ENCODE peak calls at places on chromosomes 5 and 9, in ten cellular contexts. L is CD4-positive, alpha-beta T cell; G is right lobe of liver; Y is activated B cell treated with CpG ODN at 0.5 μM for 24 hours; O is AG04449; M is breast epithelium; P is OCI-LY7; C is endothelial cell; Z is psoas muscle; J is GM12865. D is an unnamed sample.
A peak's percentile ranks its signal among the peaks of the same experiment; 100 is the strongest.

GRCh38 chr9:126788631-126789349 is 16.1 kb upstream of the ZBTB43 start:
- DNase-seq in L (no peak), G (no peak), Y (no peak), O (no peak), M (no peak), P (no peak), C (no peak), Z (no peak), J (no peak), D (peak; percentile 16)

GRCh38 chr9:122835313-122835731 is 6.9 kb upstream of the PDCL start:
- DNase-seq in L (no peak), G (no peak), Y (no peak), O (no peak), M (no peak), P (peak; percentile 47), C (peak; percentile 31), Z (no peak), J (peak; percentile 33), D (peak; percentile 45)

GRCh38 chr9:20981486-20981885 is 50.0 kb downstream of the HACD4 start:
- DNase-seq in L (no peak), G (no peak), Y (no peak), O (peak; percentile 81), M (no peak), P (no peak), C (no peak), Z (no peak), J (no peak), D (no peak)

GRCh38 chr5:149402291-149402690 is 23.2 kb upstream of the IL17B start:
- DNase-seq in L (no peak), G (no peak), Y (no peak), O (no peak), M (no peak), P (no peak), C (no peak), Z (no peak), J (no peak), D (no peak)

GRCh38 chr9:101907466-101907865 is 169.0 kb upstream of the GRIN3A start:
- DNase-seq in L (no peak), G (no peak), Y (no peak), O (no peak), M (no peak), P (no peak), C (no peak), Z (no peak), J (no peak), D (no peak)

GRCh38 chr5:90408571-90409317 is 812 bp downstream of the CETN3 start:
- DNase-seq in L (no peak), G (no peak), Y (no peak), O (no peak), M (no peak), P (peak; percentile 9), C (no peak), Z (no peak), J (peak; percentile 1), D (no peak)

GRCh38 chr5:115847290-115847689 is 5.6 kb downstream of the AP3S1 start:
- DNase-seq in L (no peak), G (no peak), Y (no peak), O (no peak), M (no peak), P (no peak), C (no peak), Z (no peak), J (no peak), D (no peak)

GRCh38 chr9:91234523-91234922 is 127.2 kb downstream of the AUH start:
- DNase-seq in L (no peak), G (no peak), Y (no peak), O (no peak), M (no peak), P (no peak), C (no peak), Z (no peak), J (no peak), D (peak; percentile 39)

GRCh38 chr5:141958773-141959172 is 771 bp upstream of the PCDH12 start:
- DNase-seq in L (no peak), G (no peak), Y (no peak), O (no peak), M (no peak), P (no peak), C (no peak), Z (peak; percentile 41), J (no peak), D (peak; percentile 24)

GRCh38 chr5:141960449-141961323 is 2.7 kb upstream of the PCDH12 start:
- DNase-seq in L (peak; percentile 87), G (peak; percentile 86), Y (peak; percentile 77), O (peak; percentile 16), M (peak; percentile 86), P (peak; percentile 94), C (peak; percentile 88), Z (peak; percentile 88), J (peak; percentile 90), D (peak; percentile 94)

GRCh38 chr5:141961466-141961865 is 3.5 kb upstream of the PCDH12 start:
- DNase-seq in L (no peak), G (no peak), Y (no peak), O (no peak), M (no peak), P (no peak), C (no peak), Z (no peak), J (no peak), D (no peak)

GRCh38 chr5:141958113-141958512 is at the start of gene PCDH12:
- DNase-seq in L (no peak), G (peak; percentile 54), Y (no peak), O (no peak), M (no peak), P (peak; percentile 24), C (peak; percentile 68), Z (peak; percentile 47), J (no peak), D (peak; percentile 38)

GRCh38 chr5:141960018-141960417 is 2.0 kb upstream of the PCDH12 start:
- DNase-seq in L (peak; percentile 14), G (no peak), Y (no peak), O (no peak), M (no peak), P (peak; percentile 64), C (peak; percentile 60), Z (no peak), J (no peak), D (peak; percentile 59)
- TF ChIP-seq CTCF in L (no peak), G (peak; percentile 5), Y (no peak), O (peak; percentile 30), M (no peak), P (peak; percentile 68), C (no peak), Z (no peak), J (peak; percentile 24), D (peak; percentile 8)

DNA sequence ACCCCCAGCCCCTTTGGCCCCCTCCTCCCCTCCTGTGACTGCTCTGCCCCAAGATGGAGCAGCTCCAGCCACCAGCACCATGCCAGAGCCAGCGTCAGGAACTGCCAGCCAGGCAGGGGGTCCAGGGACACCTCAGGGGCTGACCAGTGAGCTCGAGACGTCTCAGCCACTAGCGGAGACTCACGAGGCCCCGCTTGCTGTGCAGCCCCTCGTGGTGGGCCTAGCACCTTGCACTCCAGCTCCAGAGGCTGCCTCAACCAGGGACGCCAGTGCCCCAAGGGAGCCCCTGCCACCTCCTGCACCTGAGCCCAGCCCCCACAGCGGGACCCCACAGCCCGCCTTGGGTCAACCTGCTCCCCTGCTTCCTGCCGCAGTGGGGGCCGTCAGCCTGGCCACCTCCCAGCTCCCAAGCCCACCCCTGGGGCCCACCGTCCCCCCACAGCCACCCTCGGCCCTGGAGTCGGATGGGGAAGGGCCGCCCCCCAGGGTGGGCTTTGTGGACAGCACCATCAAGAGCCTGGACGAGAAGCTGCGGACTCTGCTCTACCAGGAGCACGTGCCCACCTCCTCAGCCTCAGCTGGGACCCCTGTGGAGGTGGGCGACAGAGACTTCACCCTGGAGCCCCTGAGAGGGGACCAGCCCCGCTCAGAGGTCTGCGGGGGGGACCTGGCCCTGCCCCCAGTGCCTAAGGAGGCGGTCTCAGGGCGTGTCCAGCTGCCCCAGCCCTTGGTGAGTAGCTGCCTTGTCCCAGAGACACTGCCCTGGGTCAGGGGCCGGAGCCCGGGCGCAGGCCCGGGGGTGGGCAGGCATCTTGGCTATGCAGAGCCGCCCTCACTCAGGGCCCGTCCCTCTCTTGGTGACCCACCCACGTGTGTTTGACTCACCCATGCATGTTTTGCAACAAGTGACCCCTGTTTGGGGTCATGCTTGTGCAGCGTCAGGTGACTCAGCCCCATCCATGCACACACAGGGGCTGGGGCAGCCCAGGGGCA is 105.2 kb downstream of the WNK2 start:
- DNase-seq in L (no peak), G (no peak), Y (no peak), O (no peak), M (no peak), P (no peak), C (no peak), Z (no peak), J (no peak), D (no peak)
- TF ChIP-seq CTCF in L (no peak), G (no peak), Y (no peak), O (no peak), M (no peak), P (no peak), C (no peak), Z (no peak), J (no peak), D (no peak)

GRCh38 chr9:134218230-134218629 is 53.9 kb upstream of the RNU6ATAC start:
- DNase-seq in L (no peak), G (peak; percentile 17), Y (no peak), O (no peak), M (no peak), P (no peak), C (no peak), Z (peak; percentile 8), J (no peak), D (no peak)

GRCh38 chr9:134215709-134216448 is 51.5 kb upstream of the RNU6ATAC start:
- DNase-seq in L (no peak), G (peak; percentile 33), Y (no peak), O (peak; percentile 71), M (no peak), P (peak; percentile 63), C (peak; percentile 38), Z (peak; percentile 22), J (no peak), D (no peak)

GRCh38 chr9:134216449-134216951 is 52.1 kb upstream of the RNU6ATAC start:
- DNase-seq in L (no peak), G (peak; percentile 24), Y (no peak), O (no peak), M (no peak), P (no peak), C (no peak), Z (peak; percentile 2), J (no peak), D (no peak)

GRCh38 chr9:134216961-134217360 is 52.6 kb upstream of the RNU6ATAC start:
- DNase-seq in L (no peak), G (peak; percentile 11), Y (no peak), O (no peak), M (no peak), P (no peak), C (no peak), Z (peak; percentile 2), J (no peak), D (no peak)

GRCh38 chr9:134217431-134218210 is 53.3 kb upstream of the RNU6ATAC start:
- DNase-seq in L (no peak), G (peak; percentile 42), Y (no peak), O (no peak), M (no peak), P (peak; percentile 64), C (no peak), Z (peak; percentile 15), J (peak; percentile 41), D (peak; percentile 23)
- TF ChIP-seq CTCF in L (no peak), G (peak; percentile 49), Y (no peak), O (no peak), M (no peak), P (peak; percentile 73), C (no peak), Z (peak; percentile 18), J (peak; percentile 26), D (peak; percentile 7)

DNA sequence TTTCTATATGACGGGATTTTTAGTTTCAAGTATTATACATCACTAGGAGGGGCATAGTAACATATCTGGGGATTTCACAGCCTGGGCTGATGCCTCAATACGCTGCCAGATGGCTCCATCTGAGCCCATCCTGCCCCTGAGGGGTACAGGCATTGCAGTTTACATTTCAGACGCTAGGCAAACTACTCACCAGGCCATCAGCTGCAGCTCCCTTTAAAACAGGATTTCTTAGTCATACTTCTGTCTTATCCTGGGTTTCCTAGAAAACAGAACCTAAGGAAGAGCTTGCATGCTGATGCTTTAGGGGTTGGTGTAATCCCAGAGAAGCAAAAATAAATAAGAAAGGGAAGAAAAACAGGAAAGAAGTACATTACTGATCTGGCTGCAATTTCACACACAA is 372.8 kb upstream of the PIK3R1 start:
- DNase-seq in L (no peak), G (no peak), Y (no peak), O (no peak), M (no peak), P (no peak), C (no peak), Z (no peak), J (no peak), D (no peak)
- TF ChIP-seq CTCF in L (no peak), G (no peak), Y (no peak), O (peak; percentile 20), M (no peak), P (no peak), C (no peak), Z (no peak), J (peak; percentile 4), D (no peak)